ENCODE peak calls at places on chromosomes 3 and 15, in six cellular contexts. X, I, S, D, T and K are unnamed samples.

GRCh38 chr3:171831936-171832335 is 11.2 kb upstream of the TMEM212 start:
- DNase-seq in X (no peak), T (no peak), S (no peak), D (no peak), I (no peak), K (no peak)

GRCh38 chr3:126618760-126619159 is 36.2 kb downstream of the TXNRD3 start:
- DNase-seq in T (no peak), I (no peak), D (no peak), X (no peak), S (no peak), K (no peak)

GRCh38 chr3:177574232-177574856 is 377.1 kb upstream of the TBL1XR1 start:
- DNase-seq in S (no peak), T (peak), X (no peak), I (no peak), D (no peak), K (peak)

GRCh38 chr3:10240799-10241198 is 7.5 kb upstream of the TATDN2 start:
- DNase-seq in I (no peak), T (no peak), D (no peak), S (no peak), X (no peak), K (no peak)

GRCh38 chr15:73786518-73786917 is 33.4 kb upstream of the INSYN1 start:
- DNase-seq in T (no peak), X (no peak), S (no peak), D (no peak), I (no peak), K (no peak)

GRCh38 chr15:96351801-96352593 is 21.5 kb downstream of the NR2F2 start:
- DNase-seq in X (no peak), S (no peak), I (no peak), T (peak), D (no peak), K (peak)

GRCh38 chr3:124256599-124256998 is 264.7 kb upstream of the ROPN1 start:
- DNase-seq in S (no peak), T (no peak), I (no peak), D (no peak), X (no peak), K (no peak)

GRCh38 chr3:73061416-73061815 is at the start of gene EBLN2:
- DNase-seq in I (no peak), X (no peak), S (no peak), T (no peak), D (no peak), K (no peak)

GRCh38 chr3:142009029-142009428 is 132.6 kb downstream of the ATP1B3 start:
- DNase-seq in I (no peak), T (no peak), D (no peak), X (no peak), S (no peak), K (no peak)

GRCh38 chr3:42509111-42509510 is 6.7 kb downstream of the VIPR1 start:
- DNase-seq in I (no peak), T (no peak), D (no peak), S (no peak), X (no peak), K (no peak)

GRCh38 chr3:46900007-46900292 is 22.4 kb downstream of the PTH1R start:
- DNase-seq in I (no peak), X (no peak), S (peak), T (no peak), D (no peak), K (no peak)

GRCh38 chr15:68576253-68577236 is 2.2 kb upstream of the CORO2B start:
- DNase-seq in D (no peak), X (no peak), I (no peak), T (no peak), S (no peak), K (no peak)

GRCh38 chr15:99449514-99449913 is 116.3 kb upstream of the MEF2A start:
- DNase-seq in X (no peak), S (no peak), D (no peak), I (no peak), T (no peak), K (no peak)

GRCh38 chr3:47293822-47294221 is 11.1 kb downstream of the KLHL18 start:
- DNase-seq in D (no peak), S (no peak), I (no peak), T (no peak), X (no peak), K (no peak)

GRCh38 chr15:65856821-65857455 is 12.4 kb upstream of the RAB11A start:
- DNase-seq in D (peak), I (no peak), X (peak), T (peak), S (peak), K (peak)

GRCh38 chr3:196336319-196337145 is 1.7 kb downstream of the TM4SF19 start:
- DNase-seq in I (no peak), T (no peak), X (no peak), S (no peak), D (no peak), K (no peak)

GRCh38 chr3:46979958-46980497 is 562 bp downstream of the NBEAL2 start:
- DNase-seq in T (peak), I (no peak), X (no peak), D (no peak), S (no peak), K (no peak)

GRCh38 chr3:33313331-33313730 is 36.1 kb downstream of the FBXL2 start:
- DNase-seq in I (no peak), T (no peak), S (no peak), D (no peak), X (no peak), K (no peak)

GRCh38 chr3:127970966-127971592 is 56.0 kb downstream of the KBTBD12 start:
- DNase-seq in I (peak), X (no peak), D (no peak), T (peak), S (peak), K (no peak)

GRCh38 chr3:100893590-100893989 is 99.6 kb downstream of the ABI3BP start:
- DNase-seq in D (peak), T (peak), S (peak), X (no peak), I (no peak), K (peak)

GRCh38 chr3:105493305-105493892 is 126.7 kb downstream of the ALCAM start:
- DNase-seq in D (no peak), I (no peak), X (no peak), T (no peak), S (peak), K (no peak)

GRCh38 chr3:126352476-126353454 is 4.4 kb downstream of the KLF15 start:
- DNase-seq in X (no peak), T (no peak), D (no peak), S (no peak), I (no peak), K (peak)

GRCh38 chr15:101371519-101371918 is 76.5 kb upstream of the SNRPA1 start:
- DNase-seq in I (no peak), D (no peak), S (no peak), T (no peak), X (no peak), K (no peak)

GRCh38 chr3:64224826-64225606 is at the start of gene PRICKLE2:
- DNase-seq in D (peak), X (no peak), T (peak), I (peak), S (no peak), K (peak)

GRCh38 chr3:177452487-177452886 is 255.2 kb upstream of the TBL1XR1 start:
- DNase-seq in T (no peak), I (no peak), X (no peak), S (no peak), D (no peak), K (no peak)

GRCh38 chr3:57559526-57559925 is 3.5 kb downstream of the PDE12 start:
- DNase-seq in I (no peak), T (no peak), S (no peak), D (no peak), X (no peak), K (no peak)

DNA sequence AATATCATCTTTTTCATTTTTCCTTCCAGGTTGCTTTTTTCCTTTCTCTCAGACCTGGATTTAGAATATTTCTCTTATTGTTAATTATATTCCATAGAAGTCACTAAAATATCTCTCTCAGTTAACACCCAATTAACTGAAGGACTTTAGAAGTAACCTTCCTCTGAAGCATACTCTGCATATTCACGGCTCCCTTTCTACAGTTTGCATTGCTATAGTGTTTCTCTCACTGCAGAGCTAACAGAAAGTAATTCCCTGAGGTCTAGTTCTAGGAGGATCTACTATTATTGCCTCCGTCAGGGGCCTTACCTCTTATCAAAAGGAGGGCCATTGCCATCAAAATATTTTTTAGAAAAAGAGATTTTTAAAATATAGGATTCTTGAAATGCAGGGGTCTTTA is 696.5 kb downstream of the OTOL1 start:
- DNase-seq in T (no peak), S (no peak), D (no peak), I (no peak), X (no peak), K (no peak)
- TF ChIP-seq CTCF in T (no peak), S (no peak), D (no peak), I (no peak), X (no peak), K (no peak)

DNA sequence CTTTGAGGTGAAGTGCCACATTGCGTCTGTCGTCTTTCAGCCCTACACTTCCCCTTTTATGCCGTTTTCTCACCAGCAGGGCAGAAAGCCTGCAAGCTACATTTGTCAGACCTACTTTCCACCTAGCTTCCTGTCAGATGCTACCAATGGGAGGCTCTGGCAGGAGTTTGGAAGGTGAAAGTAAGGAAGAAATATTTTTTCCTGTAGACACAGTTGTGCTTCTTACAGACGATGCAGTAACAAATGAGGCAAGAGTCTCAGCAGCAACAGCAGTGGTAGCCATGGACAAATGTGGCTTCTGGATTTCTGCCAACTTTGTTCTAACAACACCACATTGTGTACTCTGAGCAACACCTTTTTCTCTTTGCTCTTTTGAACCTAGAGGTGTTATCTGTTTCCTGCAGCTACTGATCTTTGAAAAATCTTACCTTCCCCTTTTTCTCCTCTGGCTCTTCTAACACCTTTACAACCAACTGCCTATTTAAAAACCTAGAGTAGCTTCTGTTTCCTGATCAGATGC is 70.6 kb upstream of the STT3B start:
- DNase-seq in T (no peak), I (no peak), S (no peak), X (peak), D (no peak), K (no peak)
- TF ChIP-seq CTCF in T (no peak), I (peak), S (no peak), X (no peak), D (no peak), K (no peak)

DNA sequence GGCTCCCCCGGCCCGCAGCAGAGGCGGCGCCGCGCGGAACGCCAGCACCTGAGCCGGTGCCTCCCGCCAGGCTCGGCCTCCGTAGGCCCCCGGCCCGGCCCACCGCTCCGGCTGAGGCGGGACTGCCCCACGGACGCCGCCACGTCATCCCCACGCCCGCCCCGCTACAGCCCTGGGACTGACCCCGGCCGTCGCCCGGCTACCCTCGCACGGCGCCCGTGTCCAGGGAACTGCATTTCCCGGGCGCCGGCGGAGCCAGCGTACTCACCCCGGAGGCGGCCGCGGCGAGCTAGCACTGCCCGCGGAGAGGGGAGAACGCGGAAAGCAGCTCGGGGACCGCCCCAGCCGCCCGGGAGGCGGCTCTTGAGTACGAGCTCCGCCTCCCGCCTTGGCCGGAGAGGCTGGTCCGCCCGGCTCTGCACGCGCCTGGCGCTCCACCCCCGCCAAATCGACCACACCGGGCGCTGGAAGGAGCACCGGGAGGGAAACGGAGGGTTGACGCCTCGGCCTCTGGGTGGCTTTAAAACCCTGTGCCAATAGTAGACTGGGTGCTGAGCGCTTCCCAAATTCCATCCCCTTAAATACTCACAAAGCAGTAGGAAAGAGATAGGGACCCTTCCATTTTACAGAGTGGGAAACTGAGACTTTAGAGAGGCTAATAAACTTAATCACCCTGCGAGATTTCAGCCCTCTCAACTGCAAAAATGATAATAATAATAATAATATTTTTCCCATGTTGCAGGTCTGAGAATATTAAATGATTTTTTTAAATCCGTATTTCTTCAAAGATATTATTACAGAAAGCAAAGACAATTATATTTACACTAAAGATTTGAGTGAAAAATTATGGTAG is at the start of gene B4GALT4:
- DNase-seq in T (peak), X (peak), I (peak), D (peak), S (peak), K (peak)
- TF ChIP-seq CTCF in T (no peak), X (no peak), I (no peak), D (no peak), S (no peak), K (no peak)

GRCh38 chr3:179565496-179565895 is 2.8 kb downstream of the ACTL6A start:
- DNase-seq in T (no peak), D (no peak), S (no peak), I (no peak), X (no peak), K (no peak)

GRCh38 chr3:179562467-179563297 is at the start of gene ACTL6A:
- DNase-seq in D (peak), X (peak), S (peak), T (peak), I (peak), K (peak)

GRCh38 chr3:179558742-179559364 is 3.9 kb upstream of the ACTL6A start:
- DNase-seq in T (peak), D (peak), S (peak), X (no peak), I (no peak), K (peak)

GRCh38 chr3:179560791-179561190 is 1.9 kb upstream of the ACTL6A start:
- DNase-seq in D (no peak), I (no peak), T (no peak), X (no peak), S (no peak), K (no peak)

DNA sequence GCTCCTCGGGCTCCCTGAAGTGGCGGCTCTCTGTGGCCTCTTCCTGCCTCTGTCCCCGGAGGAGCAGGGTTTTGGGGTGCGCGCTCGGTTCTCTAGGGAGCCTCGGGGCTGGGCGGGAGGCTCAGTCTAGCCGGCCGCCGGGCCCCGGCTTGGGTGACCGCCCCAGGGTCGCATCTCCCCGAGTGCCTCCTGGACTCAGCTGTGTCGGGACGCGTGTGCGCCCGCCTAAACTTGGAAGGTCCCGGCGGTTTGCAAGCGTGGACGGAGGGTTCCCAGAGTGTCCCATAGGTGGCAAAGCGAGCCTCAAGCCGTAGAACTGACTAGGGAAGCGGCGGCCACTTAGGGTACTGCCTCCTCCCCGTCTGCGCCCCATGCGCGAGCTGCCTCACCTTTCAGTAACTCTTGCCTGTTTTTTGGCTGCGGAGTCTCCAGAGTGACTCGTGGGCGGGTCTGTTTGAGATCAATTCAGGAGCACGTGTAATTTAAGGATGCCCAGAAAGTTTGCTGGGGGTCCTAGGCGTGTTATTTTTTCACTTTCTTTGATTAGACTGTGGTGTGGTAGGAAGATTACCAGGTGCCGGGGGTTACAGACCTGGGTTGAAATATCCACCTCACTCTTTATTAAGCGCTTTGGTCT is 690 bp downstream of the ACTL6A start:
- DNase-seq in X (peak), I (peak), D (peak), T (peak), S (peak), K (peak)
- TF ChIP-seq CTCF in X (peak), I (peak), D (no peak), T (peak), S (peak), K (peak)

DNA sequence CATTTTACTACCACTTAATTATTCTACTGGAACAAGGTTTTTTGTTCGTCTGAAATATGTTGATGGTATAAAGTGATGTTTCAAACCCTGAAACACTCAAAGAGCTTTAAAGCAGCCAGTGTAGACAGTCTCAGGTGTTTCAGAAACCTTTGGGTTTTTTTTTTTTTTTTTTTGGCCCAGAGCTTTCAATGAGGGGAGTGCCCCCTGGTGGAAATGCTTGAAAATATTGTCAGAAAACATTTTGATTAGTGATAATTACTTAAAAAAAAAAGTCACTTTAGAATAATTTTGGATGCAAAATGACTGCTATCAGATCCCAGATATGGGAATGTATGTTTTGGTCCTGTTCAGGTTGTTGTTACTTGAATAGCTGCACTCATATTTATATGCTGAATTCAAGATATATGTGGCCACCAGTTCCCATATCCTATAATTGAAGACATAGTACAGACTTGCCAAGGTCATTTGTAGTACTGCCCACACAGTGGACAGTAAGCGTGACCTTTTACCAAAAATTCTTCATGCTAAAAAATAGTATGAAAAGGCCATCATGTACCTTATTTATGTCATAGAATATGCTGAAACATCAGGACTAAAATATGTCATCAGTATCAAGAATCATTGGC is 35.9 kb downstream of the SATB1 start:
- DNase-seq in S (peak), X (no peak), I (no peak), D (peak), T (peak), K (no peak)
- TF ChIP-seq CTCF in S (peak), X (peak), I (peak), D (peak), T (peak), K (peak)

GRCh38 chr3:55549172-55549571 is 62.1 kb upstream of the WNT5A start:
- DNase-seq in I (no peak), D (no peak), X (no peak), T (no peak), S (peak), K (no peak)
- TF ChIP-seq CTCF in I (peak), D (no peak), X (no peak), T (no peak), S (peak), K (peak)

DNA sequence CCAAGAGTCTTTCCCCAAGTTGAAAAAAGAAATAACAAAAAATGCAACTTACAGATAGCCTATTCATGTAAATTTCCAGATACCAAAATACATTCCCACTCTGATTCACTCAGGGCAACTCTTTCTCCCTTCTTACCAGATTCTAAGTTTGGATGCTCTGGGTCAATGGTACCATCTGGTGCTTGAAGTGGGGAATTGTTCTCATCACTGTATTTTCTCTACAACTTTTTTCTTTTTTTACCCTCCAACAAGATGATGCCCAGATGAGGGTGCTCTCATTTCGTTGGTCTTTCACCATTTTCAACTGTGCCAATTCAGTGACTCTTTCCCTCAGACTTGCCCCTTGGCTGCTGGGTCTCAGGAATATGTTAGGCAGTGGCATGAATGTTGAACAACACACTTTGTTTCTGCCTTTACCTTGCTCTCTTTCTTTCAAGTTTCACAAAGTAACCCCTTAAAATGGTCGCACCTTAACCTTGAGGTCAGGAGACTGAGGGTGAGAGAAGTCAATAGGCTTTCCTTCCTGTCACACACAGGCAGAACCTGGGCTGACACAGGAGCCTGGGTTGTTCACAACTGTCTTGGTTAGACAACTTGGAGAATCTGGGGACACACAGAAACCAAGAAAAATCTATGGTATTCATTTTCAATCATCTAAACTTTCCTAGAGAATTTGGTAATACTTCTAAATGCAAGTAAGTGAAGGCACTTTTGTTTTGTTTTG is 330.7 kb upstream of the SLCO3A1 start:
- DNase-seq in S (no peak), X (no peak), D (no peak), T (no peak), I (no peak), K (no peak)
- TF ChIP-seq CTCF in S (peak), X (peak), D (no peak), T (no peak), I (no peak), K (no peak)